ENCODE peak calls at places on chromosomes 4 and X, in ten cellular contexts. O is Panc1, S is K562, W is sigmoid colon, N is stomach, X is upper lobe of left lung, L is transverse colon, F is GM23338, P is SK-N-SH, K is prostate gland. M is an unnamed sample.

GRCh38 chrX:15574017-15574416 is 26.7 kb downstream of the ACE2 start:
- DNase-seq in O (no peak), S (no peak), W (no peak), N (no peak), X (no peak), L (no peak), F (no peak), P (no peak), K (no peak), M (no peak)

GRCh38 chrX:151391722-151392121 is 5.3 kb upstream of the VMA21 start:
- DNase-seq in O (no peak), S (peak), W (no peak), N (no peak), X (no peak), L (no peak), F (peak), P (no peak), K (no peak), M (no peak)

GRCh38 chr4:161656525-161656924 is 507.3 kb downstream of the FSTL5 start:
- DNase-seq in O (no peak), S (no peak), W (no peak), N (no peak), X (no peak), L (no peak), F (no peak), P (no peak), K (no peak), M (no peak)

GRCh38 chr4:24557036-24558022 is 27.0 kb downstream of the DHX15 start:
- DNase-seq in O (no peak), S (no peak), W (no peak), N (no peak), X (no peak), L (no peak), F (no peak), P (no peak), K (no peak), M (no peak)

GRCh38 chr4:41750158-41750623 is 1.7 kb upstream of the PHOX2B start:
- DNase-seq in O (no peak), S (no peak), W (no peak), N (no peak), X (no peak), L (no peak), F (peak), P (no peak), K (no peak), M (no peak)

GRCh38 chr4:80471701-80472100 is 136.2 kb downstream of the CFAP299 start:
- DNase-seq in O (no peak), S (no peak), W (peak), N (peak), X (peak), L (peak), F (peak), P (no peak), K (peak), M (peak)

GRCh38 chrX:115058276-115058675 is 40.9 kb upstream of the IL13RA2 start:
- DNase-seq in O (no peak), S (no peak), W (peak), N (no peak), X (no peak), L (no peak), F (no peak), P (no peak), K (peak), M (peak)

GRCh38 chr4:152937535-152938236 is 1.6 kb downstream of the FHDC1 start:
- DNase-seq in O (no peak), S (peak), W (no peak), N (peak), X (no peak), L (peak), F (peak), P (peak), K (peak), M (peak)

GRCh38 chr4:33722800-33723511 is 2521.4 kb downstream of the ARAP2 start:
- DNase-seq in O (no peak), S (no peak), W (no peak), N (no peak), X (no peak), L (no peak), F (no peak), P (peak), K (no peak), M (no peak)

GRCh38 chr4:168880811-168881595 is 129.1 kb downstream of the CBR4 start:
- DNase-seq in O (no peak), S (no peak), W (no peak), N (no peak), X (peak), L (no peak), F (no peak), P (no peak), K (no peak), M (peak)
- TF ChIP-seq POLR2AphosphoS5 in O (no peak), S (no peak), W (no peak), N (no peak), X (no peak), L (no peak), F (no peak), P (no peak), K (no peak), M (no peak)

GRCh38 chr4:146124023-146124680 is 51.4 kb upstream of the LSM6 start:
- DNase-seq in O (no peak), S (no peak), W (no peak), N (no peak), X (no peak), L (no peak), F (peak), P (no peak), K (no peak), M (no peak)
- TF ChIP-seq CTCF in O (no peak), S (no peak), W (no peak), N (no peak), X (no peak), L (no peak), F (peak), P (no peak), K (no peak), M (no peak)

DNA sequence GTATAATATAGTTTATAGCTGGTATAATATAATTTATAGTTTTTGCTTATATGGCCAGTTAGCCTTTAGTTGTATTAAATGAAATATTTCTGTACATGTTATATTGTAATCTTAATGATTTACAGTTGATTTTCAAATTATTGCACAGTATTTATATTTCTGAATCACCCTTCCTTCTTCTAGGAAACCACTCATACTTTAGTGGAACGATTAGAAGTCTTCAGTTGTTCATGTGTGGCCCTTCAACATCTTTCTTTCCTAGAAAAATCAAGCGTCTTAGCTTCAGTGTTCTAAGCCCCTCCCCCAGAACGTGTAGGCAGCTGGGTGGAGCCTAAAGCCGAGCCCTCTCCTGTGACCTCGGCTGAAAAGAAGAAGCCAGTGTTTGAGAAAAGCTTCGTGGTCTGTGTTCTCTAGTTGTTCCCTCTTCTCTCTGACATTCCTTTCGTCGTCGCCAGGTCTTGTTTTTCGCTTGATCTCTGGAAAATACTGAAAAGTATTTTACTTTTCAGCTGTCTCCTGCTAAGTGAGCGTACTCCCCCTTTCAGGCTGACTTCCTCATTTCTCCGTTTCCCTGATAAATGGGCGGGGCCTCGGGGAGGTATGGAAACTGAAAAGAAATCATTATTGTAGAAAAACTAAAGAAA is at the start of gene C4orf33:
- DNase-seq in O (peak), S (peak), W (peak), N (peak), X (peak), L (peak), F (peak), P (peak), K (peak), M (peak)
- TF ChIP-seq POLR2AphosphoS5 in O (peak), S (peak), W (peak), N (peak), X (no peak), L (peak), F (peak), P (peak), K (peak), M (peak)

DNA sequence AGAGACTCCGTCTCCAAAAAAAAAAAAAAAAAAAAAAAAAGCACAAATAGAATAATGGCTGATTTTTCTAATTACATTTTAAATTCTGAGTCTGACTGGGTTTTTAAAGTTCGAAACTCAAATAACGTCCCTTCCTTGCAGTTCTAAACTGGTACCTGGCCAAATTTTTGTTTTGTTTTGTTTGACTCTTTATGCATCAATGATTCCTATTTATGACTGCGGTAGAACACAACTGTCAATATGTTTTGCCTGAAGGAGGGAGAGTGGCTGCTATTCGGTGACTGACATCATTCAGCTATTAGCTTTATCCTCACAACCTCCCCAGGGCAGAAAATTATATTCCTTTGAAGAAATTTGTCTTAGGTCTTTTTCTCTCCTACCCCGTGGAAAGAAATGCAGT is 62.1 kb downstream of the TMEM150C start:
- DNase-seq in O (no peak), S (no peak), W (no peak), N (no peak), X (no peak), L (no peak), F (no peak), P (no peak), K (no peak), M (no peak)
- TF ChIP-seq CTCF in O (no peak), S (no peak), W (no peak), N (no peak), X (no peak), L (no peak), F (no peak), P (no peak), K (no peak), M (no peak)

DNA sequence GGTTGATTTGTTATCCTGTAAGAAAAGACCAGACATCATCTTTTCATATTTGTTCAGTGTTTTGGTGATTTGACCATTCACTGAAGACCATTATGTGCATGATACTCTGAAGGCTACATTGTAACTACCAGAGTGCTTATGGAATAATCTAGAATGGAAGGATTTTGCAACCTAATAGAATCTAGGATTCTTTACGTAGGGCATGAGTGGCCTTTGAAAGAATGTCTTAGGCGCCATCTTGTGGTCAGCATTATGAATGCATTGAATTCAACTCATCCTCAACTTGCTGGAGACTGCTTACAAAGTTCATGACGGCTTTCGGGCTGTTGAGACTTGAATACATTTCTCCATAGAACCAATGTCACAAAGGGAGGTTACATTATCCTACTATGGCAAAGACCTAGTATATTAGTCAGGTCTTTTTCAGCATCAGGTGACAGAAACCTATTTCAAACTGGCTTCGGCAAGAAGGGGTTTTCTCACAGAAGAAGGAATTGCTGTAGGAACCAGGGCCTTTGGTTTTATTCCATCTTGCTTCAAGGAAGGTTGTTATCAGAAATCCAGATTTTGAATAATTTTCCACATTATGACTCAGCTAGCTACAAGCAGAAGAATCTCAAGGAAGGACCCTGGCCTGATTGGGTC is 104.1 kb downstream of the GPAT3 start:
- DNase-seq in O (peak), S (peak), W (no peak), N (peak), X (peak), L (peak), F (peak), P (peak), K (peak), M (no peak)
- TF ChIP-seq POLR2AphosphoS5 in O (no peak), S (no peak), W (no peak), N (no peak), X (no peak), L (no peak), F (no peak), P (no peak), K (peak), M (no peak)

GRCh38 chr4:186726440-186727148 is 2.9 kb upstream of the FAT1 start:
- DNase-seq in O (no peak), S (peak), W (peak), N (peak), X (peak), L (peak), F (peak), P (peak), K (peak), M (peak)
- TF ChIP-seq CTCF in O (peak), S (no peak), W (no peak), N (no peak), X (no peak), L (no peak), F (no peak), P (no peak), K (no peak), M (no peak)

GRCh38 chr4:98261291-98262271 is at the start of gene RAP1GDS1:
- DNase-seq in O (no peak), S (peak), W (peak), N (peak), X (peak), L (peak), F (peak), P (peak), K (peak), M (peak)
- TF ChIP-seq POLR2AphosphoS5 in O (peak), S (no peak), W (peak), N (peak), X (no peak), L (no peak), F (no peak), P (no peak), K (no peak), M (no peak)

M was measured in breast epithelium.